ENCODE peak calls at places on chromosomes 13 and 19, in six cellular contexts. M, L, D, E, K and U are unnamed samples.

GRCh38 chr19:46924874-46925547 is 64.2 kb downstream of the ARHGAP35 start:
- DNase-seq in E (peak), D (no peak), L (no peak), M (peak), K (peak), U (no peak)

GRCh38 chr13:113837554-113838355 is 26.1 kb downstream of the GAS6 start:
- DNase-seq in K (peak), E (peak), D (peak), M (peak), L (no peak), U (peak)

GRCh38 chr19:38739440-38740251 is 4.6 kb downstream of the CAPN12 start:
- DNase-seq in L (no peak), E (peak), K (no peak), M (peak), D (no peak), U (peak)

GRCh38 chr13:108102771-108103170 is 112.6 kb downstream of the LIG4 start:
- DNase-seq in E (no peak), D (no peak), K (no peak), L (no peak), M (no peak), U (no peak)

GRCh38 chr13:90400372-90400771 is 947.1 kb upstream of the MIR17HG start:
- DNase-seq in M (no peak), L (no peak), D (no peak), K (no peak), E (no peak), U (no peak)

GRCh38 chr19:41734585-41734984 is 20.7 kb upstream of the CEACAM6 start:
- DNase-seq in L (no peak), E (no peak), M (no peak), K (no peak), D (no peak), U (no peak)

GRCh38 chr13:42990147-42990990 is 1.7 kb downstream of the EPSTI1 start:
- DNase-seq in D (no peak), M (no peak), E (no peak), K (no peak), L (no peak), U (no peak)

GRCh38 chr19:5048727-5049553 is 80.0 kb downstream of the KDM4B start:
- DNase-seq in D (no peak), K (no peak), M (peak), E (peak), L (no peak), U (no peak)

GRCh38 chr19:49997709-49998108 is 27.5 kb downstream of the VRK3 start:
- DNase-seq in D (peak), M (peak), E (peak), L (peak), K (peak), U (peak)

GRCh38 chr19:5090465-5090779 is 121.5 kb downstream of the KDM4B start:
- DNase-seq in D (no peak), M (no peak), K (peak), E (no peak), L (no peak), U (no peak)

GRCh38 chr13:95426631-95427030 is 125.4 kb upstream of the ABCC4 start:
- DNase-seq in D (no peak), M (no peak), E (no peak), K (no peak), L (no peak), U (no peak)

GRCh38 chr19:29537601-29538000 is 11.8 kb downstream of the VSTM2B start:
- DNase-seq in D (no peak), E (no peak), K (no peak), L (no peak), M (no peak), U (no peak)

GRCh38 chr13:79935121-79935520 is 405.8 kb downstream of the SPRY2 start:
- DNase-seq in K (no peak), M (no peak), E (no peak), L (no peak), D (no peak), U (no peak)

GRCh38 chr19:28700176-28700575 is 512.8 kb downstream of the UQCRFS1 start:
- DNase-seq in K (no peak), D (no peak), L (no peak), M (no peak), E (no peak), U (no peak)

GRCh38 chr13:51801631-51802099 is 2.3 kb downstream of the DHRS12 start:
- DNase-seq in D (no peak), E (peak), L (no peak), K (no peak), M (peak), U (no peak)

GRCh38 chr13:25538276-25538675 is 166.5 kb downstream of the ATP8A2 start:
- DNase-seq in K (no peak), E (no peak), M (no peak), L (no peak), D (no peak), U (no peak)

GRCh38 chr19:41936416-41936850 is 8.2 kb upstream of the ERFL start:
- DNase-seq in K (no peak), E (no peak), D (no peak), L (no peak), M (no peak), U (no peak)

GRCh38 chr13:103142091-103142594 is 75.9 kb upstream of the SLC10A2 start:
- DNase-seq in E (no peak), M (no peak), K (no peak), D (no peak), L (no peak), U (no peak)

GRCh38 chr19:55210120-55210493 is 806 bp upstream of the PTPRH start:
- DNase-seq in D (peak), L (no peak), M (peak), E (peak), K (no peak), U (no peak)

GRCh38 chr19:29499261-29499920 is 26.4 kb upstream of the VSTM2B start:
- DNase-seq in L (no peak), D (no peak), K (no peak), E (no peak), M (peak), U (no peak)

GRCh38 chr13:86155756-86156155 is 356.5 kb upstream of the SLITRK6 start:
- DNase-seq in D (no peak), M (no peak), E (no peak), L (no peak), K (no peak), U (no peak)

GRCh38 chr13:97068146-97068545 is 73.9 kb upstream of the OXGR1 start:
- DNase-seq in M (no peak), K (no peak), D (no peak), L (no peak), E (peak), U (no peak)

GRCh38 chr19:53549354-53549753 is 11.4 kb downstream of the ZNF331 start:
- DNase-seq in D (no peak), E (no peak), M (no peak), K (no peak), L (no peak), U (peak)

GRCh38 chr19:49502866-49503581 is 6.8 kb downstream of the RPS11 start:
- DNase-seq in D (peak), K (peak), L (no peak), M (peak), E (peak), U (peak)

GRCh38 chr19:12834976-12835757 is 788 bp upstream of the RTBDN start:
- DNase-seq in M (peak), K (peak), L (no peak), E (no peak), D (no peak), U (no peak)

GRCh38 chr13:101115762-101116161 is 300.5 kb downstream of the NALCN start:
- DNase-seq in M (peak), E (no peak), D (no peak), K (no peak), L (no peak), U (peak)

GRCh38 chr13:67841071-67841470 is 610.9 kb upstream of the PCDH9 start:
- DNase-seq in L (no peak), M (no peak), K (no peak), E (no peak), D (no peak), U (peak)

GRCh38 chr13:78595819-78596700 is 7.3 kb downstream of the POU4F1 start:
- DNase-seq in L (no peak), D (peak), M (peak), E (no peak), K (no peak), U (peak)

GRCh38 chr13:49622174-49622946 is 5.9 kb upstream of the ARL11 start:
- DNase-seq in E (peak), L (no peak), K (no peak), M (no peak), D (peak), U (no peak)

GRCh38 chr13:83024955-83025594 is 857.2 kb downstream of the SLITRK1 start:
- DNase-seq in E (no peak), D (no peak), K (no peak), L (no peak), M (no peak), U (no peak)

GRCh38 chr13:112974125-112974524 is 5.1 kb downstream of the MCF2L start:
- DNase-seq in L (no peak), M (no peak), D (no peak), K (no peak), E (no peak), U (no peak)

GRCh38 chr19:17871878-17872250 is at the start of gene SLC5A5:
- DNase-seq in D (no peak), M (no peak), L (no peak), K (no peak), E (no peak), U (peak)

GRCh38 chr13:57846600-57847173 is 215.1 kb downstream of the PCDH17 start:
- DNase-seq in K (no peak), D (no peak), L (no peak), M (no peak), E (no peak), U (peak)
- TF ChIP-seq MYC in K (no peak), D (no peak), L (no peak), M (no peak), E (no peak), U (no peak)

GRCh38 chr19:34256835-34257558 is 2.6 kb downstream of the GARRE1 start:
- DNase-seq in E (no peak), D (no peak), K (no peak), L (no peak), M (no peak), U (no peak)

GRCh38 chr19:34254552-34255432 is at the start of gene GARRE1:
- DNase-seq in D (no peak), E (peak), K (peak), M (peak), L (no peak), U (peak)

GRCh38 chr19:34255546-34255945 is 1.2 kb downstream of the GARRE1 start:
- DNase-seq in E (no peak), D (no peak), L (no peak), K (no peak), M (no peak), U (no peak)

GRCh38 chr19:34257559-34257924 is 3.2 kb downstream of the GARRE1 start:
- DNase-seq in E (no peak), K (no peak), L (no peak), D (no peak), M (no peak), U (no peak)

GRCh38 chr19:34253711-34254551 is 423 bp upstream of the GARRE1 start:
- DNase-seq in E (peak), D (peak), L (no peak), K (peak), M (no peak), U (peak)
- TF ChIP-seq MYC in E (no peak), D (peak), L (no peak), K (no peak), M (peak), U (no peak)

GRCh38 chr19:45883586-45883880 is 2.4 kb downstream of the IRF2BP1 start:
- DNase-seq in M (no peak), E (no peak), L (no peak), D (no peak), K (no peak), U (no peak)
- TF ChIP-seq MYC in M (no peak), E (no peak), L (no peak), D (no peak), K (no peak), U (no peak)

GRCh38 chr19:58044391-58044790 is 10.6 kb downstream of the ZSCAN1 start:
- DNase-seq in L (no peak), D (no peak), E (no peak), K (no peak), M (no peak), U (no peak)

GRCh38 chr19:58042709-58043340 is 9.0 kb downstream of the ZSCAN1 start:
- DNase-seq in E (no peak), L (no peak), M (no peak), D (no peak), K (no peak), U (no peak)

GRCh38 chr19:58038688-58039204 is 4.9 kb downstream of the ZSCAN1 start:
- DNase-seq in E (no peak), M (no peak), D (peak), K (no peak), L (no peak), U (peak)

GRCh38 chr19:58037927-58038687 is 4.3 kb downstream of the ZSCAN1 start:
- DNase-seq in D (no peak), K (no peak), E (no peak), M (no peak), L (no peak), U (no peak)

GRCh38 chr19:58040751-58041525 is 7.1 kb downstream of the ZSCAN1 start:
- DNase-seq in E (no peak), L (no peak), D (no peak), M (no peak), K (no peak), U (no peak)
- TF ChIP-seq MYC in E (no peak), L (no peak), D (no peak), M (no peak), K (no peak), U (no peak)

DNA sequence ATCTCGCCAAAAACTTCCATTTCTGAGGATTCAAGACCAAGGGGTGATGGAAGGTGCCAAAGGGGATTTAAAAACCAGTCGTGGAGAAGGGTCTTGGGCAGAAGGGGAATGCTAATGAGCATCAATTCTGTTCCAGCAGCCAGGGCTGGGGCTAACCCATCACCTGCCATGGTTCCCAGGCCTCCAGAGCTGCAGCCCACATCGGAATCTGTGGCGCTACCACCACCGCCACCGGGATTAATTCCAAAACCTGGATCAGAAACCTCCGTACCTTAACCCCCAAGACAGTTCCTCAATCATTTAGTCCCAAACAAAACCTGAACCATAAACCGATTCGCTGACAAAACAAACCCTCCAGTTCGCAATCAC is 591 bp downstream of the ZNF615 start:
- DNase-seq in K (no peak), E (no peak), M (peak), L (no peak), D (no peak), U (no peak)
- TF ChIP-seq MYC in K (no peak), E (no peak), M (no peak), L (no peak), D (no peak), U (no peak)

GRCh38 chr13:87788363-87788762 is 117.2 kb downstream of the SLITRK5 start:
- DNase-seq in K (no peak), L (no peak), E (no peak), M (no peak), D (no peak), U (no peak)

GRCh38 chr13:87798536-87798935 is 127.4 kb downstream of the SLITRK5 start:
- DNase-seq in K (no peak), M (no peak), D (no peak), E (no peak), L (no peak), U (no peak)

DNA sequence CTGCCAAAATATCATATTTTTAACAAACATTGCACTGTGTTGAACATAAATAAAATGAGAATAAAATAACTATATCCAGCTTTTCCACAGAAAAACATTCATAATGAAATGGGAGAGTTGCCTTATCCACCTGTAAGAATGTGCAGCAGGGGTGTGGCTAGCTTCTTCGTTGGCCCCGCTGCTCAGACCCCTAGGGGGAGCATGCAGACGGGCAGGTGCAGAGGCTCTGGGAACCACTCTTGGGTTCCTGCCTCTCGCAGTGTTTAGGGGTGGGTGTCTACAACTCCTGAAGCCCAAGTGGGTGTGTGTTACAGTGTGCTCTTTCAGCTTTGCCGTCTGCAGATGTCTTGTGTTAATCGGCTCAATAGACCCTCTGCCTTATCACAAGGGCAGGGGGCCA is 121.7 kb downstream of the SLITRK5 start:
- DNase-seq in D (no peak), E (no peak), K (no peak), M (no peak), L (no peak), U (no peak)
- TF ChIP-seq MYC in D (no peak), E (no peak), K (no peak), M (no peak), L (no peak), U (no peak)

GRCh38 chr19:7506385-7507328 is 9.2 kb upstream of the ZNF358 start:
- DNase-seq in M (peak), E (peak), D (peak), L (no peak), K (peak), U (peak)

GRCh38 chr19:7509625-7510024 is 6.3 kb upstream of the ZNF358 start:
- DNase-seq in K (no peak), M (no peak), E (no peak), L (no peak), D (no peak), U (peak)

GRCh38 chr19:7505288-7505681 is 10.6 kb upstream of the ZNF358 start:
- DNase-seq in D (no peak), L (no peak), K (no peak), M (no peak), E (no peak), U (no peak)

GRCh38 chr19:7505682-7506384 is 10.1 kb upstream of the ZNF358 start:
- DNase-seq in E (no peak), L (no peak), D (no peak), M (peak), K (peak), U (no peak)

GRCh38 chr19:7507884-7508283 is 8.0 kb upstream of the ZNF358 start:
- DNase-seq in D (peak), L (no peak), K (peak), E (peak), M (peak), U (peak)
- TF ChIP-seq MYC in D (no peak), L (no peak), K (no peak), E (no peak), M (no peak), U (no peak)

GRCh38 chr13:99218545-99218944 is 17.9 kb downstream of the UBAC2 start:
- DNase-seq in K (no peak), L (no peak), D (no peak), M (no peak), E (peak), U (no peak)

GRCh38 chr13:99218969-99219368 is 18.3 kb downstream of the UBAC2 start:
- DNase-seq in K (no peak), E (no peak), L (peak), D (no peak), M (no peak), U (no peak)

GRCh38 chr13:99218126-99218525 is 17.5 kb downstream of the UBAC2 start:
- DNase-seq in D (no peak), L (no peak), K (no peak), M (no peak), E (no peak), U (no peak)

GRCh38 chr13:99215466-99215865 is 14.8 kb downstream of the UBAC2 start:
- DNase-seq in K (no peak), L (no peak), E (peak), M (no peak), D (no peak), U (no peak)

GRCh38 chr13:99217461-99218101 is 16.9 kb downstream of the UBAC2 start:
- DNase-seq in L (no peak), D (no peak), E (no peak), M (no peak), K (no peak), U (no peak)
- TF ChIP-seq MYC in L (no peak), D (no peak), E (no peak), M (no peak), K (no peak), U (no peak)

DNA sequence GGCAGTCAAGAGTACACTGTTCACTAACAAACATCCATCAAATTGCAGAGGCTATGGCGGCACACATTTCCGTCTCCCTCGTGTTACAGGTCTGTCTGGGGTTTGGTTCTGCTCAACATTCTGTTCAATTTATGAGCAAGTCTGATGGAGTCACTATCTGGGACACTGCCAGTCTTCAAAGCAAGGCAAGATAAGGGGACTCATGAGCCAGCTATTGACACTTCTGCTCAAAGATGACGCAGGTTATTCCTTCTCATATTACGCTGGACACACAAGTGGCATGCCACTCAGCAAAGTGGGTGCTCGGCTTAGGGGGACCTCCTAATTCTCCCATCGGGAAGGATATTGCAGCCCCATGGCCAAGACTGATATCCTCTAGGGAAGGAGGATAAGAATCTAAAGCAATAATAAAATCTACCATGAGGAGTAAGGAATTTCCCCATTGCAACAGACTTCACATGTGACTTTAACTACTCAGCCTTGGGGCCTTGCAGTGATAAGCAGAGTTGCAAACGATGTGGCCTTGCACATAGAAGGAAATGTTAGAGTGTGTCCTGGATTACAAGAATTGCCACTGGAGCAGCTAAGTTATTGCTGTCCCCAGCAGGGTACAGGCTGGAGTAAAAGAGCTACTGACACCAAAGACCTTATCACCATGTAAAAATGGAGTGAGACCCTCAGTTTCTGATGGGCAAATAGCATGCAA is 306.2 kb downstream of the IRS2 start:
- DNase-seq in E (no peak), D (no peak), L (no peak), M (no peak), K (no peak), U (no peak)
- TF ChIP-seq MYC in E (no peak), D (no peak), L (no peak), M (no peak), K (no peak), U (no peak)

GRCh38 chr19:16095071-16095571 is 16.6 kb upstream of the RAB8A start:
- DNase-seq in K (no peak), E (no peak), M (no peak), D (no peak), L (no peak), U (peak)
- TF ChIP-seq MYC in K (no peak), E (no peak), M (no peak), D (no peak), L (no peak), U (no peak)